ENCODE peak calls at places on chromosomes 7 and 10, in six cellular contexts. One of them, this sample, is unnamed.

GRCh38 chr10:116444527-116445142 is 17.0 kb downstream of the PNLIPRP3 start:
- DNase-seq in activated CD4-positive, alpha-beta T cell treated with anti-CD3 and anti-CD28 coated beads for 48 hours: peak; percentile 9
- DNase-seq in germinal center: peak; percentile 16
- DNase-seq in HFF-Myc: peak; percentile 11
- DNase-seq in NT2/D1: peak; percentile 35
- DNase-seq in renal cortical epithelial cell: peak; percentile 28
- DNase-seq in this sample: no peak

GRCh38 chr10:88032566-88032965 is 169.1 kb downstream of the PTEN start:
- DNase-seq in activated CD4-positive, alpha-beta T cell treated with anti-CD3 and anti-CD28 coated beads for 48 hours: no peak
- DNase-seq in germinal center: no peak
- DNase-seq in HFF-Myc: no peak
- DNase-seq in NT2/D1: no peak
- DNase-seq in renal cortical epithelial cell: peak; percentile 25
- DNase-seq in this sample: no peak

GRCh38 chr10:101950227-101950626 is 105.7 kb downstream of the ARMH3 start:
- DNase-seq in activated CD4-positive, alpha-beta T cell treated with anti-CD3 and anti-CD28 coated beads for 48 hours: no peak
- DNase-seq in germinal center: no peak
- DNase-seq in HFF-Myc: no peak
- DNase-seq in NT2/D1: no peak
- DNase-seq in renal cortical epithelial cell: no peak
- DNase-seq in this sample: no peak

GRCh38 chr7:105493196-105493927 is 28.7 kb downstream of the PUS7 start:
- DNase-seq in activated CD4-positive, alpha-beta T cell treated with anti-CD3 and anti-CD28 coated beads for 48 hours: no peak
- DNase-seq in germinal center: no peak
- DNase-seq in HFF-Myc: no peak
- DNase-seq in NT2/D1: no peak
- DNase-seq in renal cortical epithelial cell: peak; percentile 8
- DNase-seq in this sample: no peak

GRCh38 chr10:21171197-21171935 is 274.3 kb upstream of the NEBL start:
- DNase-seq in activated CD4-positive, alpha-beta T cell treated with anti-CD3 and anti-CD28 coated beads for 48 hours: peak; percentile 21
- DNase-seq in germinal center: no peak
- DNase-seq in HFF-Myc: no peak
- DNase-seq in NT2/D1: no peak
- DNase-seq in renal cortical epithelial cell: no peak
- DNase-seq in this sample: no peak

GRCh38 chr10:104556831-104557230 is 84.3 kb upstream of the SORCS3 start:
- DNase-seq in activated CD4-positive, alpha-beta T cell treated with anti-CD3 and anti-CD28 coated beads for 48 hours: no peak
- DNase-seq in germinal center: no peak
- DNase-seq in HFF-Myc: no peak
- DNase-seq in NT2/D1: no peak
- DNase-seq in renal cortical epithelial cell: no peak
- DNase-seq in this sample: peak; percentile 11

GRCh38 chr7:92751902-92752901 is 84.2 kb downstream of the CDK6 start:
- DNase-seq in activated CD4-positive, alpha-beta T cell treated with anti-CD3 and anti-CD28 coated beads for 48 hours: no peak
- DNase-seq in germinal center: no peak
- DNase-seq in HFF-Myc: no peak
- DNase-seq in NT2/D1: no peak
- DNase-seq in renal cortical epithelial cell: peak; percentile 98
- DNase-seq in this sample: no peak

GRCh38 chr7:46932656-46933424 is 649.1 kb downstream of the TNS3 start:
- DNase-seq in activated CD4-positive, alpha-beta T cell treated with anti-CD3 and anti-CD28 coated beads for 48 hours: no peak
- DNase-seq in germinal center: no peak
- DNase-seq in HFF-Myc: peak; percentile 61
- DNase-seq in NT2/D1: no peak
- DNase-seq in renal cortical epithelial cell: peak; percentile 57
- DNase-seq in this sample: no peak

GRCh38 chr10:96789571-96790108 is 42.5 kb upstream of the LCOR start:
- DNase-seq in activated CD4-positive, alpha-beta T cell treated with anti-CD3 and anti-CD28 coated beads for 48 hours: no peak
- DNase-seq in germinal center: peak; percentile 74
- DNase-seq in HFF-Myc: no peak
- DNase-seq in NT2/D1: no peak
- DNase-seq in renal cortical epithelial cell: peak; percentile 41
- DNase-seq in this sample: no peak

GRCh38 chr7:40815512-40815911 is 680.7 kb downstream of the SUGCT start:
- DNase-seq in activated CD4-positive, alpha-beta T cell treated with anti-CD3 and anti-CD28 coated beads for 48 hours: no peak
- DNase-seq in germinal center: no peak
- DNase-seq in HFF-Myc: peak; percentile 83
- DNase-seq in NT2/D1: no peak
- DNase-seq in renal cortical epithelial cell: peak; percentile 68
- DNase-seq in this sample: no peak

GRCh38 chr7:5677538-5678294 is 103.7 kb downstream of the RNF216 start:
- DNase-seq in activated CD4-positive, alpha-beta T cell treated with anti-CD3 and anti-CD28 coated beads for 48 hours: peak; percentile 60
- DNase-seq in germinal center: peak; percentile 60
- DNase-seq in HFF-Myc: no peak
- DNase-seq in NT2/D1: peak; percentile 71
- DNase-seq in renal cortical epithelial cell: peak; percentile 59
- DNase-seq in this sample: peak; percentile 77

GRCh38 chr7:115952832-115953231 is 77.7 kb downstream of the TFEC start:
- DNase-seq in activated CD4-positive, alpha-beta T cell treated with anti-CD3 and anti-CD28 coated beads for 48 hours: no peak
- DNase-seq in germinal center: no peak
- DNase-seq in HFF-Myc: no peak
- DNase-seq in NT2/D1: no peak
- DNase-seq in renal cortical epithelial cell: no peak
- DNase-seq in this sample: no peak

GRCh38 chr10:72027498-72027897 is 60.9 kb downstream of the SPOCK2 start:
- DNase-seq in activated CD4-positive, alpha-beta T cell treated with anti-CD3 and anti-CD28 coated beads for 48 hours: no peak
- DNase-seq in germinal center: no peak
- DNase-seq in HFF-Myc: no peak
- DNase-seq in NT2/D1: no peak
- DNase-seq in renal cortical epithelial cell: peak; percentile 31
- DNase-seq in this sample: no peak

GRCh38 chr7:77933394-77933793 is 134.8 kb downstream of the PHTF2 start:
- DNase-seq in activated CD4-positive, alpha-beta T cell treated with anti-CD3 and anti-CD28 coated beads for 48 hours: no peak
- DNase-seq in germinal center: no peak
- DNase-seq in HFF-Myc: no peak
- DNase-seq in NT2/D1: no peak
- DNase-seq in renal cortical epithelial cell: peak; percentile 40
- DNase-seq in this sample: no peak

GRCh38 chr7:6379881-6380280 is 67.9 kb downstream of the DAGLB start:
- DNase-seq in activated CD4-positive, alpha-beta T cell treated with anti-CD3 and anti-CD28 coated beads for 48 hours: no peak
- DNase-seq in germinal center: no peak
- DNase-seq in HFF-Myc: no peak
- DNase-seq in NT2/D1: no peak
- DNase-seq in renal cortical epithelial cell: no peak
- DNase-seq in this sample: no peak

GRCh38 chr10:129940617-129941198 is 23.4 kb downstream of the EBF3 start:
- DNase-seq in activated CD4-positive, alpha-beta T cell treated with anti-CD3 and anti-CD28 coated beads for 48 hours: no peak
- DNase-seq in germinal center: no peak
- DNase-seq in HFF-Myc: no peak
- DNase-seq in NT2/D1: no peak
- DNase-seq in renal cortical epithelial cell: no peak
- DNase-seq in this sample: no peak

GRCh38 chr7:30974605-30975256 is 11.0 kb downstream of the GHRHR start:
- DNase-seq in activated CD4-positive, alpha-beta T cell treated with anti-CD3 and anti-CD28 coated beads for 48 hours: peak; percentile 72
- DNase-seq in germinal center: peak; percentile 83
- DNase-seq in HFF-Myc: peak; percentile 24
- DNase-seq in NT2/D1: peak; percentile 60
- DNase-seq in renal cortical epithelial cell: peak; percentile 67
- DNase-seq in this sample: peak; percentile 83

GRCh38 chr10:48482207-48482606 is 122.7 kb downstream of the ARHGAP22 start:
- DNase-seq in activated CD4-positive, alpha-beta T cell treated with anti-CD3 and anti-CD28 coated beads for 48 hours: no peak
- DNase-seq in germinal center: no peak
- DNase-seq in HFF-Myc: no peak
- DNase-seq in NT2/D1: no peak
- DNase-seq in renal cortical epithelial cell: no peak
- DNase-seq in this sample: no peak

GRCh38 chr7:22275574-22276150 is 81.3 kb downstream of the RAPGEF5 start:
- DNase-seq in activated CD4-positive, alpha-beta T cell treated with anti-CD3 and anti-CD28 coated beads for 48 hours: no peak
- DNase-seq in germinal center: no peak
- DNase-seq in HFF-Myc: no peak
- DNase-seq in NT2/D1: no peak
- DNase-seq in renal cortical epithelial cell: no peak
- DNase-seq in this sample: no peak

GRCh38 chr10:124742418-124743187 is 1.6 kb downstream of the FAM53B start:
- DNase-seq in activated CD4-positive, alpha-beta T cell treated with anti-CD3 and anti-CD28 coated beads for 48 hours: no peak
- DNase-seq in germinal center: no peak
- DNase-seq in HFF-Myc: no peak
- DNase-seq in NT2/D1: no peak
- DNase-seq in renal cortical epithelial cell: no peak
- DNase-seq in this sample: peak; percentile 65

GRCh38 chr7:18995270-18995671 is 122.2 kb downstream of the TWIST1 start:
- DNase-seq in activated CD4-positive, alpha-beta T cell treated with anti-CD3 and anti-CD28 coated beads for 48 hours: no peak
- DNase-seq in germinal center: no peak
- DNase-seq in HFF-Myc: no peak
- DNase-seq in NT2/D1: no peak
- DNase-seq in renal cortical epithelial cell: no peak
- DNase-seq in this sample: no peak

GRCh38 chr7:157792954-157793353 is 456.1 kb downstream of the DNAJB6 start:
- DNase-seq in activated CD4-positive, alpha-beta T cell treated with anti-CD3 and anti-CD28 coated beads for 48 hours: no peak
- DNase-seq in germinal center: no peak
- DNase-seq in HFF-Myc: no peak
- DNase-seq in NT2/D1: no peak
- DNase-seq in renal cortical epithelial cell: no peak
- DNase-seq in this sample: no peak

GRCh38 chr10:35605191-35605590 is at the start of gene GJD4:
- DNase-seq in activated CD4-positive, alpha-beta T cell treated with anti-CD3 and anti-CD28 coated beads for 48 hours: no peak
- DNase-seq in germinal center: no peak
- DNase-seq in HFF-Myc: no peak
- DNase-seq in NT2/D1: no peak
- DNase-seq in renal cortical epithelial cell: no peak
- DNase-seq in this sample: no peak

This sample was measured in ecto neural progenitor cell.